ENCODE peak calls at places on chromosomes 3 and 15, in four cellular contexts. L is PC-3, P is A549, K is HFF-Myc. U is an unnamed sample.

GRCh38 chr15:52068004-52068403 is 44.6 kb downstream of the BCL2L10 start:
- DNase-seq in P (no peak), K (no peak), L (no peak), U (no peak)

GRCh38 chr3:45659661-45660566 is 29.3 kb upstream of the SACM1L start:
- DNase-seq in P (peak; percentile 82), L (peak; percentile 81), K (no peak), U (no peak)

GRCh38 chr15:51342249-51342999 is 969 bp downstream of the GLDN start:
- DNase-seq in L (no peak), P (no peak), K (no peak), U (no peak)

GRCh38 chr3:46663611-46664135 is 29.8 kb downstream of the ALS2CL start:
- DNase-seq in P (peak; percentile 3), L (peak; percentile 41), K (no peak), U (peak; percentile 67)

GRCh38 chr3:39181408-39182335 is 10.7 kb downstream of the XIRP1 start:
- DNase-seq in L (peak; percentile 49), P (no peak), K (no peak), U (no peak)

GRCh38 chr3:14962762-14963161 is 15.4 kb downstream of the NR2C2 start:
- DNase-seq in P (no peak), L (peak; percentile 44), K (no peak), U (no peak)

GRCh38 chr3:177681852-177682251 is 484.6 kb upstream of the TBL1XR1 start:
- DNase-seq in P (no peak), L (no peak), K (no peak), U (no peak)

GRCh38 chr15:76576526-76577279 is 240.1 kb downstream of the ISL2 start:
- DNase-seq in L (no peak), P (peak; percentile 31), K (peak; percentile 14), U (no peak)

GRCh38 chr3:161371441-161372320 is at the start of gene SPTSSB:
- DNase-seq in K (no peak), L (peak; percentile 96), P (peak; percentile 15), U (no peak)

GRCh38 chr3:23235264-23235663 is 32.1 kb downstream of the UBE2E2 start:
- DNase-seq in K (no peak), P (no peak), L (no peak), U (no peak)

GRCh38 chr3:123951522-123952447 is 9.2 kb downstream of the CCDC14 start:
- DNase-seq in P (no peak), L (no peak), K (no peak), U (no peak)

GRCh38 chr15:101323793-101324505 is 28.9 kb upstream of the SNRPA1 start:
- DNase-seq in L (no peak), K (no peak), P (no peak), U (no peak)

GRCh38 chr15:44482088-44482487 is 54.7 kb downstream of the CTDSPL2 start:
- DNase-seq in K (no peak), P (peak; percentile 3), L (no peak), U (no peak)

GRCh38 chr3:23017800-23018199 is 185.3 kb upstream of the UBE2E2 start:
- DNase-seq in P (no peak), L (peak; percentile 97), K (no peak), U (no peak)

GRCh38 chr15:63135804-63136203 is 14.1 kb downstream of the LACTB start:
- DNase-seq in L (peak; percentile 51), K (no peak), P (peak; percentile 36), U (no peak)

GRCh38 chr3:4993276-4994143 is 14.3 kb downstream of the BHLHE40 start:
- DNase-seq in P (no peak), K (no peak), L (no peak), U (no peak)

GRCh38 chr3:45760878-45761711 is 35.2 kb downstream of the SLC6A20 start:
- DNase-seq in L (peak; percentile 69), K (peak; percentile 20), P (peak; percentile 64), U (no peak)

GRCh38 chr3:30611613-30612421 is 5.4 kb downstream of the TGFBR2 start:
- DNase-seq in K (no peak), P (peak; percentile 73), L (peak; percentile 84), U (no peak)

GRCh38 chr3:111690242-111690641 is 95.1 kb upstream of the ZBED2 start:
- DNase-seq in P (no peak), L (no peak), K (no peak), U (no peak)

GRCh38 chr3:179446501-179446900 is 4.8 kb downstream of the GNB4 start:
- DNase-seq in P (peak; percentile 24), L (peak; percentile 58), K (no peak), U (no peak)

GRCh38 chr3:21934576-21934975 is 183.6 kb upstream of the ZNF385D start:
- DNase-seq in L (no peak), K (no peak), P (no peak), U (no peak)

GRCh38 chr3:155219106-155219505 is 74.4 kb downstream of the STRIT1 start:
- DNase-seq in L (peak; percentile 67), K (no peak), P (no peak), U (no peak)
- TF ChIP-seq CTCF in L (no peak), K (no peak), P (no peak), U (no peak)

DNA sequence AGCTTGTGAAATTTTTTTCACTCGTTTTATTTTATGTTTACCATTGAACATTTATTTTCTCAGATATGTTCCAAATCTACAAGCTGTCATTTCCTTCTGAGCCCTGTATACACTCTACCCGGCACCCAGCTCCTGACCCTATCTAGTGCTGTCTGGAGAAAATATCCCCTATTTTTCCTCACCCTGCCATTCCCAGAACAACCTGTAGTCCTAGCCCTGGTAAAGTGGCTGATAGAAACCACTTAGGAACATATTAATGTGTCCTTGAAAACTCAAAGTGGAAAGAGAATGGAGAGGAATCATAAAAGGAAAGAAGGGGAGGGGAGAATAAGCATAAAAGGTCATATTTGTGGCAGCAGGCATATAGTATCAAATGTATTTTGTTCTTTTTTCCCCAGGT is 8.2 kb upstream of the TIMMDC1 start:
- DNase-seq in P (no peak), K (no peak), L (no peak), U (no peak)
- TF ChIP-seq CTCF in P (no peak), K (no peak), L (peak; percentile 26), U (peak; percentile 10)

GRCh38 chr3:142366434-142366833 is 81.4 kb downstream of the XRN1 start:
- DNase-seq in P (peak; percentile 45), L (peak; percentile 45), K (no peak), U (no peak)
- TF ChIP-seq CTCF in P (peak; percentile 27), L (peak; percentile 63), K (no peak), U (peak; percentile 57)

DNA sequence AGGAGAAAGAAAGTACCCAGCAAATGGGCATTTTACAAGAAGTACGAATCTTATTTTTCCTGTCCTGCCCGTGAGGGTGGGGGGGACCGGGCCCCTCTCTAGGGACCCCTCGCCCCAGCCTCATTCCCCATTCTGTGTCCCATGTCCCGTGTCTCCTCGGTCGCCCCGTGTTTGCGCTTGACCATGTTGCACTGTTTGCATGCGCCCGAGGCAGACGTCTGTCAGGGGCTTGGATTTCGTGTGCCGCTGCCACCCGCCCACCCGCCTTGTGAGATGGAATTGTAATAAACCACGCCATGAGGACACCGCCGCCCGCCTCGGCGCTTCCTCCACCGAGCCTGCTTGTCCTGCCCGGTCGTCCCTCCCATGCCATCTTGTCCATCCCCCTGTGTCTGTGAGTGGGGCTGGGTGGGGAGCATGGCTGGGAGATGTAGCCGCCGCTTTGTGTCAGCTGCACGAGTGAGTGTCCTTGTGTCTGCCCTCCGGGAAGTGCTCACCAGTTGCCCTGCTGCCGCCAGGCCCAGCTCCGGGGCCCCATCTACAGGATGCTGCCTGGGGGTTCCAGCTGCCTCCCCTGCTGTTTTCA is 9.7 kb upstream of the LMAN1L start:
- DNase-seq in P (no peak), L (no peak), K (no peak), U (no peak)
- TF ChIP-seq CTCF in P (no peak), L (no peak), K (no peak), U (no peak)

GRCh38 chr15:31574761-31575160 is 248.1 kb downstream of the KLF13 start:
- DNase-seq in P (no peak), L (no peak), K (no peak), U (no peak)

GRCh38 chr15:31569836-31570235 is 243.2 kb downstream of the KLF13 start:
- DNase-seq in L (no peak), K (no peak), P (no peak), U (no peak)

GRCh38 chr15:31573759-31574158 is 247.1 kb downstream of the KLF13 start:
- DNase-seq in P (no peak), L (no peak), K (no peak), U (no peak)

GRCh38 chr15:31570591-31570990 is 244.0 kb downstream of the KLF13 start:
- DNase-seq in K (no peak), P (no peak), L (no peak), U (no peak)

DNA sequence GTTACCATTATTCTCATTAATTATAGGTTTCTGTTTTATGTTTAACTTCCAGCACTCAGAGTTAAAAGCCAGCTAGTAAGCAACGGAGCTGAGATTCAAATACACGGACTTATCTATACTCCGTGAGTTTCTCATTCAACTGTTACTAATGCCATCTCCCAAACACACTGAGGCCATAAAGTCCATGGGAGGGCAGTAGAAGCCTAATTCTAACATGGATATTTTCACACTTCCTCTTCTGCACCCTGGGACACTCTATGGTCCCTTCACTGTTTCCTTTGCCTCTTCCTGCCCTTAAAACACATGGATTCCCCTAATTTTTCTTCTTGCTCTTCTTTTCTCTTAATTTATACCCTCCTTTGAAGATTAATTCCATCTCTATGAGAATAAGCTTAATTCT is 245.0 kb downstream of the KLF13 start:
- DNase-seq in P (peak; percentile 18), K (no peak), L (peak; percentile 33), U (no peak)
- TF ChIP-seq CTCF in P (peak; percentile 43), K (no peak), L (peak; percentile 38), U (no peak)

GRCh38 chr3:154954750-154955149 is 125.4 kb upstream of the MME start:
- DNase-seq in K (peak; percentile 56), P (peak; percentile 21), L (peak; percentile 46), U (no peak)
- TF ChIP-seq CTCF in K (peak; percentile 29), P (no peak), L (peak; percentile 60), U (peak; percentile 75)

GRCh38 chr3:114299421-114299820 is 5.6 kb downstream of the TIGIT start:
- DNase-seq in L (peak; percentile 42), P (peak; percentile 58), K (peak; percentile 5), U (no peak)
- TF ChIP-seq CTCF in L (peak; percentile 63), P (peak; percentile 58), K (peak; percentile 53), U (peak; percentile 69)

DNA sequence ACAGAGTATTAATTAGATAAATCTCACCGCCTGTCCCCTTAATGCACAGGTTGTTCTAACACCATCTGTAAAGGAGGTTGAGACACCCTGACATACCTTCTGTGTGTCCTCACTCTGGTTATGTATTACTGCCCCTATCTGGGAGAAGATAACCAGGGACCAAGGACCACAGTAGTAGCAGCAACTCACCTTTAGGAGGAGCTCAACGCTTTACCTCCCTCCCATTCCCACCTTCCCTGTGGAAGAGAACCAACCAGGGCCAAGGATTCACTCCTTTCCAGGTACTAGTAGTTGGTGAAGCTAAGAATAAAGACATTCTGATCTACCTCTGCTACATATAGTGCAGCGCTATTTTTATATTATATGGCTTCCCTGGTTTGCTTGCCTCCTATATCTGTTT is 232.6 kb downstream of the MEX3B start:
- DNase-seq in L (peak; percentile 30), P (peak; percentile 9), K (no peak), U (no peak)
- TF ChIP-seq CTCF in L (peak; percentile 44), P (no peak), K (peak; percentile 29), U (peak; percentile 46)

GRCh38 chr3:192516850-192517249 is 210.5 kb downstream of the FGF12 start:
- DNase-seq in K (no peak), L (no peak), P (no peak), U (no peak)

GRCh38 chr3:192515661-192516040 is 211.7 kb downstream of the FGF12 start:
- DNase-seq in K (no peak), L (no peak), P (no peak), U (no peak)

GRCh38 chr3:192514081-192514753 is 213.1 kb downstream of the FGF12 start:
- DNase-seq in P (peak; percentile 12), K (no peak), L (peak; percentile 5), U (peak; percentile 51)

GRCh38 chr3:192514754-192515660 is 212.3 kb downstream of the FGF12 start:
- DNase-seq in L (no peak), P (peak; percentile 13), K (no peak), U (peak; percentile 86)
- TF ChIP-seq CTCF in L (no peak), P (no peak), K (peak; percentile 8), U (peak; percentile 61)